ENCODE peak calls at places on chromosomes 16 and 17, in nine cellular contexts. L is ovary, J is suprapubic skin, V is A549, Q is K562, B is HepG2, I is tibial nerve, Z is transverse colon, A is sigmoid colon. M is an unnamed sample.

GRCh38 chr17:5513610-5514009 is 27.2 kb downstream of the MIS12 start:
- DNase-seq in L (no peak), J (no peak), V (no peak), Q (no peak), B (no peak), I (no peak), Z (no peak), A (no peak), M (no peak)

GRCh38 chr17:1147664-1148063 is 32.1 kb downstream of the ABR start:
- DNase-seq in L (no peak), J (no peak), V (peak; percentile 87), Q (peak; percentile 20), B (peak; percentile 63), I (no peak), Z (peak; percentile 88), A (no peak), M (peak; percentile 81)

GRCh38 chr16:58348986-58349385 is 43.3 kb upstream of the GINS3 start:
- DNase-seq in L (no peak), J (no peak), V (no peak), Q (no peak), B (no peak), I (no peak), Z (no peak), A (no peak), M (no peak)

GRCh38 chr16:61900482-61900881 is 135.8 kb downstream of the CDH8 start:
- DNase-seq in L (no peak), J (no peak), V (no peak), Q (no peak), B (no peak), I (no peak), Z (no peak), A (no peak), M (no peak)

GRCh38 chr16:87278191-87279093 is 38.8 kb downstream of the C16orf95 start:
- DNase-seq in L (peak; percentile 60), J (no peak), V (peak; percentile 91), Q (peak; percentile 82), B (peak; percentile 62), I (peak; percentile 76), Z (peak; percentile 75), A (peak; percentile 85), M (peak; percentile 73)

GRCh38 chr16:53773150-53773846 is 69.3 kb downstream of the FTO start:
- DNase-seq in L (no peak), J (no peak), V (peak; percentile 51), Q (peak; percentile 46), B (peak; percentile 81), I (no peak), Z (peak; percentile 51), A (no peak), M (peak; percentile 29)

GRCh38 chr17:68302066-68302564 is 10.8 kb downstream of the ARSG start:
- DNase-seq in L (peak; percentile 41), J (no peak), V (no peak), Q (no peak), B (no peak), I (peak; percentile 45), Z (no peak), A (no peak), M (no peak)

GRCh38 chr16:48317614-48318013 is 67.6 kb downstream of the SIAH1 start:
- DNase-seq in L (no peak), J (no peak), V (no peak), Q (peak; percentile 12), B (no peak), I (no peak), Z (no peak), A (no peak), M (no peak)

GRCh38 chr17:59840908-59841666 is 51.7 kb downstream of the TUBD1 start:
- DNase-seq in L (no peak), J (no peak), V (no peak), Q (peak; percentile 20), B (no peak), I (no peak), Z (no peak), A (no peak), M (no peak)

GRCh38 chr17:59840329-59840907 is 52.3 kb downstream of the TUBD1 start:
- DNase-seq in L (no peak), J (no peak), V (no peak), Q (no peak), B (no peak), I (no peak), Z (no peak), A (no peak), M (no peak)

GRCh38 chr17:59837362-59838195 is 55.2 kb downstream of the TUBD1 start:
- DNase-seq in L (no peak), J (no peak), V (peak; percentile 81), Q (peak; percentile 84), B (peak; percentile 100), I (no peak), Z (peak; percentile 83), A (peak; percentile 89), M (peak; percentile 86)

GRCh38 chr17:59838196-59838911 is 54.4 kb downstream of the TUBD1 start:
- DNase-seq in L (no peak), J (no peak), V (no peak), Q (peak; percentile 16), B (no peak), I (no peak), Z (no peak), A (peak; percentile 57), M (no peak)

DNA sequence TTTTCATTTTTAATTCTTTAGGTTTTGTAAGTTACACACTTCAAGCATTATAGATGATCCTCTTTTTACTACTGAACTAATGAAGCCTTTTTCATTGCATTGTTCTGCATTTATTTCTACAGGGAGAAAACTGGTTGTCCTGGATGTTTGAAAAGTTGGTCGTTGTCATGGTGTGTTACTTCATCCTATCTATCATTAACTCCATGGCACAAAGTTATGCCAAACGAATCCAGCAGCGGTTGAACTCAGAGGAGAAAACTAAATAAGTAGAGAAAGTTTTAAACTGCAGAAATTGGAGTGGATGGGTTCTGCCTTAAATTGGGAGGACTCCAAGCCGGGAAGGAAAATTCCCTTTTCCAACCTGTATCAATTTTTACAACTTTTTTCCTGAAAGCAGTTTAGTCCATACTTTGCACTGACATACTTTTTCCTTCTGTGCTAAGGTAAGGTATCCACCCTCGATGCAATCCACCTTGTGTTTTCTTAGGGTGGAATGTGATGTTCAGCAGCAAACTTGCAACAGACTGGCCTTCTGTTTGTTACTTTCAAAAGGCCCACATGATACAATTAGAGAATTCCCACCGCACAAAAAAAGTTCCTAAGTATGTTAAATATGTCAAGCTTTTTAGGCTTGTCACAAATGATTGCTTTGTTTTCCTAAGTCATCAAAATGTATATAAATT is 53.0 kb downstream of the TUBD1 start:
- DNase-seq in L (no peak), J (no peak), V (no peak), Q (no peak), B (no peak), I (no peak), Z (no peak), A (no peak), M (no peak)
- TF ChIP-seq EP300 in L (no peak), J (no peak), V (no peak), Q (no peak), B (no peak), I (no peak), Z (no peak), A (no peak), M (no peak)

DNA sequence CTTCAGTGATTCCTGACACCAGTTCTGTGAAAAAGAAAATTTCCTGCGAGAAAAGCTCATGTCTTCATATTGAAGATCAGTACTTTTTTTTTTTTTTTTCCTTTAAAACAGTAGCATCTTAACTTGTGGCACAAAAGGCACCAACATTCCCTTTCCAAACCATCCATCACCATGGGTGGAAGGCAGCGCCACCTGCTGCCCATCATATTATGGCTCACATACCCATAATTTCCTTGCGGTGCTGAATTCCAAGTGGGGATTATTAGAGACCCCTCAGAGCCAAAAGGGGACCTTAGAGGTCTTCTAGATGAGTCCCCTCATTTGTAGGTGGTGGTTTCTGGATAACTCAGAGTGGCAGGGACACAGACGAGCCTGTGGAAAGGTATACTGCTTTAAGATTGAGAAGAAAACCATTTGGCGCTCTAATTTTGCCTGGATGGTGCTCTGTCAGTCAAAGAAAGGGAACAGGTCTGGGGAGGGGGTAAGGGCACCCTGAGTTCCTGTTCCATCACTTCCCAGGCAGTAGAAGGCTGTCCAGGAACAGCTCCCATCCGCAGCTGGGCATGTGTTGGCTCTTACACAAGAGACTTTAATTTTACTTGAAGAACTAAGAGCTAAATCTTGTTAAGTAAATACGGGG is 7.9 kb upstream of the SOST start:
- DNase-seq in L (peak; percentile 62), J (no peak), V (peak; percentile 88), Q (peak; percentile 70), B (peak; percentile 58), I (peak; percentile 58), Z (peak; percentile 62), A (peak; percentile 79), M (peak; percentile 71)
- TF ChIP-seq CTCF in L (peak; percentile 56), J (peak; percentile 64), V (peak; percentile 96), Q (peak; percentile 75), B (peak; percentile 85), I (peak; percentile 70), Z (peak; percentile 92), A (peak; percentile 55), M (no peak)

GRCh38 chr16:22191089-22191965 is 14.8 kb upstream of the EEF2K start:
- DNase-seq in L (peak; percentile 100), J (peak; percentile 100), V (peak; percentile 91), Q (peak; percentile 94), B (peak; percentile 99), I (peak; percentile 100), Z (peak; percentile 100), A (peak; percentile 100), M (peak; percentile 100)

GRCh38 chr16:22193134-22193411 is 13.0 kb upstream of the EEF2K start:
- DNase-seq in L (no peak), J (no peak), V (no peak), Q (no peak), B (no peak), I (no peak), Z (no peak), A (no peak), M (no peak)

GRCh38 chr16:22191966-22192260 is 14.2 kb upstream of the EEF2K start:
- DNase-seq in L (peak; percentile 47), J (no peak), V (peak; percentile 35), Q (no peak), B (peak; percentile 70), I (no peak), Z (peak; percentile 43), A (no peak), M (no peak)

GRCh38 chr16:22190169-22191088 is 15.6 kb upstream of the EEF2K start:
- DNase-seq in L (peak; percentile 100), J (peak; percentile 100), V (peak; percentile 81), Q (peak; percentile 95), B (peak; percentile 100), I (peak; percentile 100), Z (peak; percentile 100), A (peak; percentile 100), M (peak; percentile 100)

GRCh38 chr16:22192261-22193133 is 13.6 kb upstream of the EEF2K start:
- DNase-seq in L (peak; percentile 84), J (peak; percentile 94), V (no peak), Q (peak; percentile 61), B (peak; percentile 98), I (peak; percentile 81), Z (peak; percentile 86), A (peak; percentile 96), M (peak; percentile 78)
- TF ChIP-seq POLR2A in L (peak; percentile 36), J (no peak), V (no peak), Q (peak; percentile 36), B (no peak), I (peak; percentile 5), Z (peak; percentile 15), A (no peak), M (no peak)

DNA sequence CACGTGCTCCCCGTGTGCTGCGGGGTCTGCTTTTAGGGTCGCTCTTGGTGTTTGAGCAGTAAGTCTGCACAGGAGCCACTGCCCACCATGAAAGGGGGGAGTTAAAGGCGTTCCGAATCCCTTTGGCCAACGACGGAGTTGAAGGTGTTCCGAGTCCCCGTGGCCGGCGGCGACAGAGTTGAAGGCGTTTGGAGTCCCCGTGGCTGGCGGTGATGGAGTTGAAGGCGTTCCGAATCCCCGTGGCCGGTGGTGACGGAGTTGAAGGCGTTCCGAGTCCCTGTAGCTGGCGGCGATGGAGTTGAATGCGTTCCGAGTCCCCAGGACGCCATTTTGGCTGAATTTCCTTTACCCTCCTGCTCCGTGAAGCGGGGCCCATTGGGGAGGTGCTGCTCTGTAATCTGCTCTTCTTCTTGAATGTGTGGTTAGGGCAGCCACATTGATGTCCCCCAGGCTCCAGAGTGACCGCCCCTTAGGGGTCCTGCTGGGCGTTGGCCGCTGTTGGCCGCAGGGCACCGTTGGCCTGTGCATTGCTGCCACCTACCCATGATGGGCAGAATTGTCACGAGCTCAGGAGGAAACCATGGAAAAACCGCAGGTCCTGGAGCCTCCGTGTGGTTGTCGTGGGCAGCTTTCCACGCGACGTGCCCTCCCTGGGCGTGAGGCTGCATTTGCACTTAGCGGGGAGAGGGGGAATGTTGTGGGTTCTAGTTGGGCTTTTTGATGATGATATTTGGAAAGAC is 73.7 kb upstream of the ZNF750 start:
- DNase-seq in L (no peak), J (no peak), V (peak; percentile 31), Q (peak; percentile 40), B (peak; percentile 42), I (no peak), Z (no peak), A (no peak), M (peak; percentile 44)
- TF ChIP-seq EP300 in L (no peak), J (no peak), V (no peak), Q (no peak), B (no peak), I (no peak), Z (no peak), A (no peak), M (no peak)

M was measured in stomach.